ENCODE peak calls at places on chromosomes 3 and 15, in eight cellular contexts. W is AG04450, O is aorta, F is Calu3, Y is thoracic aorta, Q is IMR-90, N is bronchial epithelial cell, X is endothelial cell of umbilical vein. L is an unnamed sample.

GRCh38 chr3:111531446-111531845 is 10.6 kb upstream of the CD96 start:
- DNase-seq in W (no peak), O (no peak), F (no peak), Y (no peak), Q (peak; percentile 73), N (peak; percentile 25), X (no peak), L (no peak)

GRCh38 chr15:64311566-64311965 is 44.4 kb downstream of the CSNK1G1 start:
- DNase-seq in W (no peak), O (no peak), F (no peak), Y (no peak), Q (no peak), N (no peak), X (no peak), L (no peak)

GRCh38 chr15:51751687-51752683 is 588 bp downstream of the TMOD2 start:
- DNase-seq in W (no peak), O (peak; percentile 78), F (peak; percentile 27), Y (no peak), Q (peak; percentile 34), N (peak; percentile 44), X (peak; percentile 24), L (peak; percentile 25)

GRCh38 chr15:23869391-23869790 is 182.3 kb upstream of the NDN start:
- DNase-seq in W (no peak), O (no peak), F (no peak), Y (no peak), Q (no peak), N (peak; percentile 4), X (no peak), L (no peak)

GRCh38 chr3:35659808-35660207 is 20.5 kb downstream of the ARPP21 start:
- DNase-seq in W (no peak), O (no peak), F (peak; percentile 44), Y (no peak), Q (no peak), N (peak; percentile 42), X (no peak), L (peak; percentile 27)

GRCh38 chr15:65509321-65509720 is 8.2 kb downstream of the DPP8 start:
- DNase-seq in W (no peak), O (no peak), F (no peak), Y (no peak), Q (no peak), N (no peak), X (no peak), L (no peak)

GRCh38 chr3:159978353-159978752 is 10.3 kb upstream of the IL12A start:
- DNase-seq in W (no peak), O (no peak), F (no peak), Y (no peak), Q (no peak), N (no peak), X (no peak), L (no peak)

GRCh38 chr15:56918907-56919707 is 663 bp downstream of the TCF12 start:
- DNase-seq in W (no peak), O (peak; percentile 88), F (peak; percentile 64), Y (no peak), Q (peak; percentile 73), N (peak; percentile 47), X (peak; percentile 77), L (no peak)

GRCh38 chr15:64536244-64536836 is 76.0 kb downstream of the ZNF609 start:
- DNase-seq in W (peak; percentile 53), O (no peak), F (peak; percentile 19), Y (no peak), Q (peak; percentile 92), N (peak; percentile 93), X (peak; percentile 91), L (peak; percentile 36)

GRCh38 chr15:67832965-67833503 is 6.8 kb downstream of the RNU6-1 start:
- DNase-seq in W (no peak), O (peak; percentile 59), F (no peak), Y (no peak), Q (no peak), N (no peak), X (no peak), L (no peak)

GRCh38 chr3:63193647-63194046 is 84.5 kb upstream of the SYNPR start:
- DNase-seq in W (no peak), O (no peak), F (peak; percentile 14), Y (no peak), Q (no peak), N (peak; percentile 34), X (peak; percentile 3), L (peak; percentile 59)

GRCh38 chr15:88812137-88812536 is 8.9 kb downstream of the ACAN start:
- DNase-seq in W (no peak), O (no peak), F (no peak), Y (no peak), Q (no peak), N (no peak), X (no peak), L (no peak)

GRCh38 chr3:104438761-104439160 is 927.9 kb upstream of the ALCAM start:
- DNase-seq in W (no peak), O (no peak), F (no peak), Y (no peak), Q (no peak), N (no peak), X (no peak), L (no peak)

GRCh38 chr3:82294609-82295008 is 533.2 kb upstream of the GBE1 start:
- DNase-seq in W (no peak), O (no peak), F (no peak), Y (no peak), Q (no peak), N (no peak), X (no peak), L (no peak)

GRCh38 chr3:19948192-19948591 is 1.3 kb downstream of the RAB5A start:
- DNase-seq in W (no peak), O (no peak), F (no peak), Y (no peak), Q (no peak), N (no peak), X (no peak), L (no peak)

GRCh38 chr15:35827156-35827555 is 281.2 kb upstream of the DPH6 start:
- DNase-seq in W (no peak), O (no peak), F (no peak), Y (no peak), Q (peak; percentile 14), N (no peak), X (peak; percentile 77), L (no peak)

GRCh38 chr3:143135150-143135549 is 15.6 kb downstream of the CHST2 start:
- DNase-seq in W (peak; percentile 79), O (no peak), F (peak; percentile 59), Y (no peak), Q (peak; percentile 95), N (peak; percentile 93), X (peak; percentile 81), L (peak; percentile 90)

GRCh38 chr15:71295242-71296031 is 180.2 kb downstream of the THSD4 start:
- DNase-seq in W (peak; percentile 98), O (no peak), F (peak; percentile 79), Y (no peak), Q (peak; percentile 100), N (peak; percentile 100), X (peak; percentile 99), L (no peak)

GRCh38 chr3:13451301-13451673 is 28.8 kb upstream of the HDAC11 start:
- DNase-seq in W (no peak), O (no peak), F (no peak), Y (no peak), Q (peak; percentile 7), N (peak; percentile 77), X (no peak), L (no peak)

GRCh38 chr3:146598486-146598885 is 6.7 kb downstream of the PLSCR5 start:
- DNase-seq in W (no peak), O (no peak), F (no peak), Y (no peak), Q (no peak), N (peak; percentile 41), X (no peak), L (no peak)

GRCh38 chr3:127064391-127065137 is 81.6 kb downstream of the PLXNA1 start:
- DNase-seq in W (no peak), O (no peak), F (no peak), Y (no peak), Q (peak; percentile 54), N (peak; percentile 70), X (no peak), L (no peak)

GRCh38 chr15:77582763-77583162 is 49.9 kb downstream of the LINGO1 start:
- DNase-seq in W (no peak), O (no peak), F (no peak), Y (no peak), Q (no peak), N (no peak), X (no peak), L (no peak)

GRCh38 chr3:138043266-138044029 is 33.5 kb downstream of the CLDN18 start:
- DNase-seq in W (peak; percentile 72), O (no peak), F (no peak), Y (no peak), Q (peak; percentile 93), N (peak; percentile 90), X (no peak), L (no peak)

GRCh38 chr3:172065967-172066762 is 26.8 kb downstream of the FNDC3B start:
- DNase-seq in W (no peak), O (no peak), F (peak; percentile 46), Y (no peak), Q (peak; percentile 68), N (peak; percentile 17), X (peak; percentile 85), L (no peak)

GRCh38 chr3:113186566-113186965 is 24.8 kb upstream of the BOC start:
- DNase-seq in W (no peak), O (no peak), F (no peak), Y (no peak), Q (no peak), N (no peak), X (no peak), L (no peak)

GRCh38 chr15:79078763-79079395 is 11.7 kb downstream of the RASGRF1 start:
- DNase-seq in W (no peak), O (peak; percentile 36), F (no peak), Y (no peak), Q (no peak), N (no peak), X (no peak), L (peak; percentile 4)

GRCh38 chr15:98734472-98735284 is 86.3 kb downstream of the IGF1R start:
- DNase-seq in W (no peak), O (no peak), F (no peak), Y (no peak), Q (peak; percentile 48), N (peak; percentile 26), X (no peak), L (peak; percentile 45)

GRCh38 chr3:72299823-72300222 is 514.9 kb upstream of the PROK2 start:
- DNase-seq in W (no peak), O (no peak), F (no peak), Y (no peak), Q (no peak), N (peak; percentile 54), X (peak; percentile 20), L (no peak)

GRCh38 chr3:49020335-49021212 is 1.3 kb upstream of the NDUFAF3 start:
- DNase-seq in W (no peak), O (peak; percentile 88), F (peak; percentile 47), Y (no peak), Q (no peak), N (no peak), X (peak; percentile 23), L (peak; percentile 61)

GRCh38 chr15:72197460-72198409 is at the start of gene GRAMD2A:
- DNase-seq in W (no peak), O (no peak), F (peak; percentile 80), Y (no peak), Q (no peak), N (peak; percentile 65), X (no peak), L (peak; percentile 15)

GRCh38 chr15:81032818-81033217 is 32.1 kb downstream of the TLNRD1 start:
- DNase-seq in W (no peak), O (no peak), F (no peak), Y (no peak), Q (no peak), N (no peak), X (no peak), L (no peak)

GRCh38 chr3:125054436-125055164 is 1.2 kb downstream of the HEG1 start:
- DNase-seq in W (no peak), O (no peak), F (no peak), Y (no peak), Q (peak; percentile 68), N (no peak), X (peak; percentile 80), L (no peak)

GRCh38 chr3:177050466-177051237 is 146.6 kb downstream of the TBL1XR1 start:
- DNase-seq in W (peak; percentile 16), O (no peak), F (peak; percentile 21), Y (no peak), Q (peak; percentile 64), N (peak; percentile 47), X (peak; percentile 71), L (peak; percentile 64)

L was measured in Kasumi-1.